ENCODE peak calls at places on chromosomes 3 and 15, in ten cellular contexts. M is A549, K is K562, H is upper lobe of left lung, A is GM12878, D is esophagus muscularis mucosa, T is suprapubic skin, X is stomach, W is SK-N-SH, F is transverse colon. S is an unnamed sample.

GRCh38 chr3:122305818-122306621 is 19.0 kb upstream of the CSTA start:
- DNase-seq in M (peak), K (peak), H (no peak), A (no peak), D (no peak), T (no peak), X (peak), W (no peak), F (peak), S (no peak)

GRCh38 chr15:35078221-35078915 is 6.7 kb downstream of the NANOGP8 start:
- DNase-seq in M (peak), K (peak), H (no peak), A (no peak), D (no peak), T (no peak), X (peak), W (peak), F (peak), S (peak)

GRCh38 chr3:27097171-27097570 is 272.0 kb downstream of the NEK10 start:
- DNase-seq in M (no peak), K (no peak), H (no peak), A (no peak), D (no peak), T (no peak), X (no peak), W (no peak), F (no peak), S (no peak)

GRCh38 chr3:143287403-143287802 is 167.8 kb downstream of the CHST2 start:
- DNase-seq in M (no peak), K (no peak), H (no peak), A (no peak), D (no peak), T (no peak), X (no peak), W (no peak), F (no peak), S (no peak)

GRCh38 chr15:95449229-95449628 is 881.3 kb upstream of the NR2F2 start:
- DNase-seq in M (no peak), K (no peak), H (no peak), A (no peak), D (no peak), T (no peak), X (no peak), W (no peak), F (no peak), S (no peak)

GRCh38 chr3:171028779-171029232 is 2.3 kb upstream of the SLC2A2 start:
- DNase-seq in M (no peak), K (no peak), H (no peak), A (no peak), D (no peak), T (no peak), X (no peak), W (no peak), F (no peak), S (peak)

GRCh38 chr3:124504332-124505059 is 225.8 kb upstream of the UMPS start:
- DNase-seq in M (no peak), K (no peak), H (no peak), A (no peak), D (no peak), T (no peak), X (no peak), W (no peak), F (no peak), S (no peak)

GRCh38 chr15:27410986-27411385 is 440.0 kb downstream of the GABRG3 start:
- DNase-seq in M (peak), K (no peak), H (no peak), A (no peak), D (no peak), T (no peak), X (no peak), W (no peak), F (no peak), S (no peak)

GRCh38 chr15:47674576-47675232 is 42.6 kb upstream of the SEMA6D start:
- DNase-seq in M (no peak), K (no peak), H (no peak), A (no peak), D (no peak), T (no peak), X (no peak), W (no peak), F (no peak), S (no peak)

GRCh38 chr3:61638721-61639120 is 77.3 kb downstream of the PTPRG start:
- DNase-seq in M (no peak), K (no peak), H (no peak), A (no peak), D (no peak), T (no peak), X (no peak), W (no peak), F (no peak), S (no peak)

GRCh38 chr3:180680097-180680430 is 775 bp upstream of the CCDC39 start:
- DNase-seq in M (peak), K (no peak), H (no peak), A (no peak), D (no peak), T (no peak), X (no peak), W (peak), F (peak), S (no peak)

GRCh38 chr3:45224824-45225464 is 1.1 kb downstream of the TMEM158 start:
- DNase-seq in M (peak), K (peak), H (peak), A (no peak), D (no peak), T (peak), X (peak), W (peak), F (peak), S (peak)

GRCh38 chr3:197807969-197808587 is 17.0 kb downstream of the LRCH3 start:
- DNase-seq in M (no peak), K (no peak), H (no peak), A (no peak), D (no peak), T (no peak), X (no peak), W (no peak), F (no peak), S (no peak)

GRCh38 chr3:14320221-14320620 is 82.2 kb upstream of the SLC6A6 start:
- DNase-seq in M (no peak), K (no peak), H (no peak), A (no peak), D (no peak), T (no peak), X (no peak), W (no peak), F (no peak), S (no peak)

GRCh38 chr3:59451041-59451763 is 401.4 kb upstream of the CFAP20DC start:
- DNase-seq in M (no peak), K (no peak), H (no peak), A (peak), D (no peak), T (no peak), X (no peak), W (no peak), F (peak), S (no peak)

GRCh38 chr3:71048948-71049347 is 534.6 kb downstream of the FOXP1 start:
- DNase-seq in M (peak), K (no peak), H (no peak), A (no peak), D (peak), T (no peak), X (peak), W (no peak), F (peak), S (no peak)

GRCh38 chr3:129033619-129034321 is 26.8 kb upstream of the GP9 start:
- DNase-seq in M (no peak), K (no peak), H (peak), A (no peak), D (no peak), T (no peak), X (no peak), W (peak), F (no peak), S (no peak)

GRCh38 chr3:115388166-115388565 is 235.1 kb upstream of the GAP43 start:
- DNase-seq in M (no peak), K (no peak), H (no peak), A (no peak), D (no peak), T (no peak), X (no peak), W (no peak), F (no peak), S (no peak)

GRCh38 chr3:187266691-187267090 is 24.8 kb downstream of the MASP1 start:
- DNase-seq in M (no peak), K (no peak), H (no peak), A (no peak), D (no peak), T (no peak), X (no peak), W (no peak), F (no peak), S (no peak)

DNA sequence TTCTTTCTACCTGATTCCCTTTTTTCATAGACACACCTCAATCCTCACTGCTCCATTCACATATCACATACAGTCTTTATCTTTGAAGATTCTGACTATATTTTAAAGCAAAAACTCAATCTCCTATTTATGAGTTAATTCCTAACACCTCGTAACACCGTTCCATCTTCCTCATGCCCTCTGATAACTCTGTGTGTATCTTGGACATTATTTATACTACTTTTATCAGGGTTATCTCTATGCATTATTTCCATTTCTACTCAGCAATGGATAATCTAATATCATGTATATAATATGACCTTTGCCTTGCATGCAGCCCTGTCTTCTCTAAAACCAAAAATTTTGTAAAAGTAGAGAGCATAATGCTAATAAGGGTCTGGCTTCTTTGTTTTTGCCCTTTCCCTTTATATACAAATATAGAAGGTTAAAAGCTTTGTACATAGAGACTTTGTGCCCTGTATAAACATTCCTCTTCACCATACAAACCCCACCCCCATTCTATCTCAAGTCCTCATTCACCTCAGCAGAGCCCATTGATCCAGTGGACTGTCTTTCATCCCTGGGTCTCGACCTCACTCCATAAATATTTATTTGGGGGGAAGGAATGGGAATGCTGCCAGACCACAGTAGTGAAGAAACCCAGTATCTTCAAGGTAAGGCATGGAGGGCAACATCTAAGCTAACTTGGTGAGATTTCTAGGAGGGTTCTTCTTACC is 21.8 kb downstream of the TRIM42 start:
- DNase-seq in M (no peak), K (no peak), H (no peak), A (no peak), D (peak), T (no peak), X (no peak), W (no peak), F (no peak), S (no peak)
- TF ChIP-seq EP300 in M (no peak), K (no peak), H (no peak), A (no peak), D (no peak), T (no peak), X (no peak), W (no peak), F (no peak), S (no peak)

DNA sequence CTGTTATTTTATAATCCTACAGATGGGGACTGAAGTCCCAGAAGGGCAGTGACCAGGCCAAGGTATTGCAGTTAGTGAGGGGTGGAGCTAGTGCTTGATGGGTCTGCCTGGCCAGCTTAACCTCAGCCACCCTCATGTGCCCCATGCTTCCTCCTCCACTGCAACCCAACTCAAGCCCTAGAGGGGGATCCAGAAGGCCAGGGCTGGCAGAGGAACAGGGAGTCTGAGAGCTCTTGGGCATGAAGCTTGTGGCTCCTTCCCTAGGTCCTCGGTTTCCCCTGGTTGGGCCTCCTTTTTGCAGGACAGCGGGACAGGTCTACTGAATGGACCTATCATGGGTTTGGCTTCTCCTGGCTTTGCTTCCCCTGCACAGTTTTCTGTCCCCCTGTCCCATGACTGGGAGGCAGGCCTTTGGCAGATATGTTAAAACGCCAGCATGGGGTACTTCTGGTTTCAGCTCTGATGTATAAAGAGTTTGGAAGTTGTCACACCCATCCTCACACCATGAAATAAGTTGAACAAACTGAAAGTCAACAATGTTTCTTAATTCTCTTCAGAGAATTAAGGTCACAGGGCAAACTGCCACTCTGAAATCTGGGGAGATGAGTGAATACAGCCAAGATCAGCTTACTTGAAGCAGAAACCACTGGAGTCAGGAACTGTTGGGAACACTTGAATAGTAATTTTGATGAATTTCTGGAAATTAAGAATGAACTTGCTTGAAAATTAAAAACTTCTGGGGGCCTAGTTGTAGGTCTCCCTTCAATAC is 103.4 kb downstream of the SMAD6 start:
- DNase-seq in M (no peak), K (no peak), H (no peak), A (no peak), D (no peak), T (no peak), X (no peak), W (no peak), F (no peak), S (no peak)
- TF ChIP-seq EP300 in M (no peak), K (no peak), H (no peak), A (no peak), D (no peak), T (no peak), X (no peak), W (no peak), F (no peak), S (no peak)

GRCh38 chr15:64774556-64775523 is 549 bp downstream of the RBPMS2 start:
- DNase-seq in M (peak), K (no peak), H (peak), A (no peak), D (no peak), T (no peak), X (peak), W (peak), F (no peak), S (no peak)
- TF ChIP-seq EP300 in M (no peak), K (no peak), H (no peak), A (no peak), D (no peak), T (no peak), X (no peak), W (no peak), F (no peak), S (no peak)

DNA sequence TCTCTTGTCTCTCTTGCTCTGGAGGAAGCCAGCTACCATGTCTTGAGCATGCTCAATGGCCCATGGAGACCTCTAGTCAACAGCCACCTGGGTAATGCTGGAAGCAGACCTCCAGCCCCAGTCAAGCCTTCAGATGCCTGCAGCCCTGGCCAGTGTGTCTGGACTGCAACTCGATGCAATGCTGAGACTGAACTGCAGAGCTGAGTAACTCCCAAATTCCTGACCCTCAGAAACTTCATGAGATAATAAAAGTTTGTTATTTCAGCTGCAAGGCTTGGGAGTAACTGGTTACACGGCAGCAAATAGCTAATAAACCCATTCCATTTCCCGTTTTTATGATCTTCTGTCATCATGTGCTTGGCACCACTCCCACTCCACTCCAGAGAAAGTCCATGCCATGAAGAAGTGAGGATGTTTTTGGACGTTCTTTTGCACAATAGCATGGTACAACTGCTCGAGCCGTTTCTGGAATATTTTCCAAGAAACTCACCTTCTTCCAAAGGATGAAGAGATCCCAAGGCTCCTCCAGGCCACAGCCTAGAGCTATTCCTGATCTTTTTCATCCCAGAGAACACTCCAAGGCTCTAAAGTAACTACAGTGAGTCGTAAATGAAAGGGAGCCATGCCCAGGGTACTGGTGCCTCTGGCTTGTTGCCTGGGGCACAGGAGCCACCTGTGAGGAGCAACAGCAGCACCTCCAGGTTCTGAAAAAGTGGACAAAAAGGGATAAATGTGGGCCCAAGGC is 72.0 kb upstream of the KLF13 start:
- DNase-seq in M (no peak), K (no peak), H (no peak), A (no peak), D (no peak), T (no peak), X (no peak), W (no peak), F (peak), S (peak)
- TF ChIP-seq EP300 in M (no peak), K (no peak), H (no peak), A (no peak), D (no peak), T (no peak), X (no peak), W (no peak), F (no peak), S (peak)

GRCh38 chr15:85598718-85599398 is 195.9 kb downstream of the KLHL25 start:
- DNase-seq in M (no peak), K (no peak), H (no peak), A (no peak), D (no peak), T (no peak), X (no peak), W (peak), F (no peak), S (no peak)

GRCh38 chr15:85593809-85594441 is 200.8 kb downstream of the KLHL25 start:
- DNase-seq in M (no peak), K (no peak), H (no peak), A (no peak), D (no peak), T (no peak), X (no peak), W (no peak), F (no peak), S (no peak)

GRCh38 chr15:85597155-85597815 is 197.4 kb downstream of the KLHL25 start:
- DNase-seq in M (no peak), K (no peak), H (no peak), A (no peak), D (no peak), T (no peak), X (no peak), W (no peak), F (no peak), S (no peak)

GRCh38 chr15:85598203-85598602 is 196.5 kb downstream of the KLHL25 start:
- DNase-seq in M (no peak), K (no peak), H (no peak), A (no peak), D (no peak), T (no peak), X (no peak), W (no peak), F (no peak), S (no peak)

DNA sequence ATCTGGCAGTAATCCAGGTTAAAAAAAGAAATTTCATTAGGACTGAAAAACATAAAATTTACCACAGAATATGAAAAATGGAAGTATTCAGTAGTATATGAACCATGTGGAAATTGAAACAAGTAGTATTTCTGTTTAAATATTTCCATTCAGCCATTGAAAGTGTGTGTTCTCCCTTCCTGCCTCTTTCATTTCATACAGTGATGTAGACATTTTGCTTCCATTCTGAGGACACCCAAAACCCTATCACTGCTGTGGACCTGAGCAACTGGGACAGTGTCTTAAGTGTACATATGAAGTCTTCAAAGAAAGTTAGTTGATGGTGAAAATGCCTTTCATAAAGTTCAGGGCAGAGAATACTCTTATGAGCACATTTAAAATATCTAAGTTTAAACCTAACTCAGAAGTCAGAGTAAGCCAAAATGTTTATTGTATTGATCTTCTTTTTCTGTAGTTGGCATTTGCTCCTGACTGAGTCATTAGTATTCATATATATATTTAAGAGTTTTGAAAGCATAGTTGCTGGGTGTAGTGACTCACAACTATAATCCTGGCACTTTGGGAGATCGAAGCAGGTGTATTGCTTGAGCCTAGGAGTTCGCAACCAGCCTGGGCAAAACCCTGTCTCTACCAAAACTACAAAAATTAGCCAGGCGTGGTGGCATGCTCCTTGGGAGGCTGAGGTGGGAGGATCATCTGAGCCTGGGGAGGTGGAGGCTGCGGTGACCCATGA is 198.8 kb downstream of the KLHL25 start:
- DNase-seq in M (no peak), K (no peak), H (no peak), A (no peak), D (no peak), T (no peak), X (no peak), W (no peak), F (no peak), S (no peak)
- TF ChIP-seq EP300 in M (no peak), K (no peak), H (no peak), A (no peak), D (no peak), T (no peak), X (no peak), W (no peak), F (no peak), S (no peak)